ENCODE peak calls at places on chromosomes 4 and X, in four cellular contexts. R is psoas muscle, K is tibial nerve, Q is A549. Z is an unnamed sample. For H3K4me1, the result is how much of the 10 kb centered on the place peaks cover.

GRCh38 chrX:101287402-101287801 is 3.7 kb downstream of the TAF7L start:
- DNase-seq in R (no peak), K (no peak), Q (peak), Z (no peak)

GRCh38 chrX:154750301-154751120 is at the start of gene GAB3:
- DNase-seq in R (peak), K (no peak), Q (no peak), Z (peak)

GRCh38 chr4:138259296-138259695 is 17.1 kb upstream of the SLC7A11 start:
- DNase-seq in R (no peak), K (no peak), Q (no peak), Z (no peak)

GRCh38 chr4:101020956-101021355 is 326.4 kb downstream of the PPP3CA start:
- DNase-seq in R (no peak), K (no peak), Q (peak), Z (no peak)

GRCh38 chr4:45566896-45567603 is 556.8 kb downstream of the GABRG1 start:
- DNase-seq in R (no peak), K (no peak), Q (no peak), Z (no peak)

GRCh38 chr4:8320386-8320750 is 50.8 kb downstream of the HTRA3 start:
- DNase-seq in R (peak), K (no peak), Q (no peak), Z (peak)

GRCh38 chrX:76427560-76428242 is at the start of gene MAGEE1:
- DNase-seq in R (peak), K (peak), Q (peak), Z (peak)

GRCh38 chr4:173038192-173038896 is 130.3 kb upstream of the GALNT7 start:
- DNase-seq in R (no peak), K (no peak), Q (no peak), Z (no peak)

GRCh38 chrX:136162827-136163427 is 15.6 kb downstream of the FHL1 start:
- DNase-seq in R (peak), K (no peak), Q (peak), Z (peak)

GRCh38 chr4:27703771-27704170 is 843.1 kb downstream of the STIM2 start:
- DNase-seq in R (no peak), K (no peak), Q (no peak), Z (no peak)

GRCh38 chr4:27701563-27701962 is 840.9 kb downstream of the STIM2 start:
- DNase-seq in R (no peak), K (no peak), Q (no peak), Z (no peak)

GRCh38 chr4:27702710-27703431 is 842.2 kb downstream of the STIM2 start:
- DNase-seq in R (no peak), K (no peak), Q (peak), Z (no peak)
- TF ChIP-seq CTCF in R (no peak), K (no peak), Q (peak), Z (no peak)

GRCh38 chrX:109782994-109783711 is 50.1 kb upstream of the ACSL4 start:
- DNase-seq in R (no peak), K (no peak), Q (no peak), Z (no peak)
- H3K27ac ChIP-seq in R (no peak), K (no peak), Q (no peak), Z (no peak)

GRCh38 chr4:92483341-92483740 is 179.6 kb downstream of the GRID2 start:
- DNase-seq in R (no peak), K (no peak), Q (no peak), Z (no peak)
- H3K4me1 ChIP-seq in R (under half), K (under half), Q (under half), Z (under half)

GRCh38 chr4:17109126-17109525 is 210.7 kb upstream of the LDB2 start:
- DNase-seq in R (no peak), K (no peak), Q (no peak), Z (no peak)

GRCh38 chr4:17117746-17118145 is 219.3 kb upstream of the LDB2 start:
- DNase-seq in R (no peak), K (no peak), Q (no peak), Z (no peak)

GRCh38 chr4:17115546-17115945 is 217.1 kb upstream of the LDB2 start:
- DNase-seq in R (no peak), K (no peak), Q (no peak), Z (no peak)

GRCh38 chr4:17111436-17111835 is 213.0 kb upstream of the LDB2 start:
- DNase-seq in R (no peak), K (no peak), Q (no peak), Z (no peak)

GRCh38 chr4:17111959-17112659 is 213.7 kb upstream of the LDB2 start:
- DNase-seq in R (no peak), K (no peak), Q (no peak), Z (no peak)
- TF ChIP-seq CTCF in R (peak), K (no peak), Q (no peak), Z (peak)

Z was measured in left ventricle myocardium inferior.